ENCODE peak calls at places on chromosomes 1 and 21, in six cellular contexts. One of them, this sample, is unnamed.
A peak's percentile ranks its signal among the peaks of the same experiment; 100 is the strongest.

GRCh38 chr1:110118636-110119396 is 6.6 kb downstream of the UBL4B start:
- DNase-seq in NCI-H146: no peak
- DNase-seq in sciatic nerve: no peak
- DNase-seq in left ventricle myocardium superior: no peak
- DNase-seq in EL: peak; percentile 41
- DNase-seq in posterior cingulate gyrus: peak; percentile 37
- DNase-seq in this sample: no peak

GRCh38 chr1:166840309-166841302 is 1.3 kb downstream of the POGK start:
- DNase-seq in EL: peak; percentile 18
- DNase-seq in NCI-H146: no peak
- DNase-seq in left ventricle myocardium superior: no peak
- DNase-seq in sciatic nerve: no peak
- DNase-seq in posterior cingulate gyrus: peak; percentile 86
- DNase-seq in this sample: no peak

GRCh38 chr1:54885237-54885679 is 1.7 kb downstream of the DHCR24 start:
- DNase-seq in left ventricle myocardium superior: no peak
- DNase-seq in NCI-H146: no peak
- DNase-seq in sciatic nerve: no peak
- DNase-seq in EL: peak; percentile 17
- DNase-seq in posterior cingulate gyrus: no peak
- DNase-seq in this sample: no peak

GRCh38 chr1:5490640-5491039 is 501.6 kb downstream of the NPHP4 start:
- DNase-seq in posterior cingulate gyrus: no peak
- DNase-seq in left ventricle myocardium superior: no peak
- DNase-seq in EL: no peak
- DNase-seq in sciatic nerve: no peak
- DNase-seq in NCI-H146: no peak
- DNase-seq in this sample: no peak

GRCh38 chr1:87902830-87903614 is 574.3 kb downstream of the LMO4 start:
- DNase-seq in EL: no peak
- DNase-seq in left ventricle myocardium superior: no peak
- DNase-seq in sciatic nerve: no peak
- DNase-seq in NCI-H146: no peak
- DNase-seq in posterior cingulate gyrus: no peak
- DNase-seq in this sample: no peak

GRCh38 chr1:174998569-174999215 is 1.1 kb upstream of the CACYBP start:
- DNase-seq in sciatic nerve: no peak
- DNase-seq in posterior cingulate gyrus: no peak
- DNase-seq in NCI-H146: peak; percentile 76
- DNase-seq in left ventricle myocardium superior: no peak
- DNase-seq in EL: peak; percentile 59
- DNase-seq in this sample: no peak

GRCh38 chr1:238672262-238672661 is 714.1 kb upstream of the CHRM3 start:
- DNase-seq in left ventricle myocardium superior: no peak
- DNase-seq in NCI-H146: no peak
- DNase-seq in EL: no peak
- DNase-seq in posterior cingulate gyrus: no peak
- DNase-seq in sciatic nerve: no peak
- DNase-seq in this sample: no peak

GRCh38 chr1:26602378-26602959 is 72.9 kb downstream of the RPS6KA1 start:
- DNase-seq in sciatic nerve: no peak
- DNase-seq in EL: peak; percentile 72
- DNase-seq in NCI-H146: peak; percentile 42
- DNase-seq in posterior cingulate gyrus: no peak
- DNase-seq in left ventricle myocardium superior: no peak
- DNase-seq in this sample: no peak

GRCh38 chr1:203183828-203184227 is 2.7 kb downstream of the CHI3L1 start:
- DNase-seq in NCI-H146: no peak
- DNase-seq in EL: no peak
- DNase-seq in left ventricle myocardium superior: no peak
- DNase-seq in sciatic nerve: no peak
- DNase-seq in posterior cingulate gyrus: peak; percentile 38
- DNase-seq in this sample: no peak

GRCh38 chr21:37153935-37154350 is 80.9 kb downstream of the TTC3 start:
- DNase-seq in left ventricle myocardium superior: peak; percentile 37
- DNase-seq in sciatic nerve: no peak
- DNase-seq in NCI-H146: no peak
- DNase-seq in EL: no peak
- DNase-seq in posterior cingulate gyrus: no peak
- DNase-seq in this sample: no peak